ENCODE peak calls at places on chromosomes 13 and 19, in six cellular contexts. One of them, this sample, is unnamed.

GRCh38 chr19:46745521-46746280 is at the start of gene FKRP:
- DNase-seq in NCI-H187: no peak
- DNase-seq in WTC11: peak; percentile 47
- DNase-seq in AG20443: peak; percentile 74
- DNase-seq in effector memory CD4-positive, alpha-beta T cell: peak; percentile 18
- DNase-seq in T-helper 1 cell: peak; percentile 17
- DNase-seq in this sample: peak; percentile 22

GRCh38 chr19:49340069-49340864 is 5.1 kb downstream of the CD37 start:
- DNase-seq in NCI-H187: peak; percentile 28
- DNase-seq in WTC11: peak; percentile 60
- DNase-seq in AG20443: peak; percentile 61
- DNase-seq in effector memory CD4-positive, alpha-beta T cell: no peak
- DNase-seq in T-helper 1 cell: no peak
- DNase-seq in this sample: no peak

GRCh38 chr19:52296400-52296772 is 583 bp upstream of the ZNF480 start:
- DNase-seq in NCI-H187: no peak
- DNase-seq in WTC11: no peak
- DNase-seq in AG20443: peak; percentile 17
- DNase-seq in effector memory CD4-positive, alpha-beta T cell: no peak
- DNase-seq in T-helper 1 cell: no peak
- DNase-seq in this sample: no peak

GRCh38 chr13:105814219-105814901 is 721.1 kb downstream of the EFNB2 start:
- DNase-seq in NCI-H187: no peak
- DNase-seq in WTC11: no peak
- DNase-seq in AG20443: no peak
- DNase-seq in effector memory CD4-positive, alpha-beta T cell: no peak
- DNase-seq in T-helper 1 cell: no peak
- DNase-seq in this sample: no peak

GRCh38 chr13:34942732-34943674 is 933 bp downstream of the NBEA start:
- DNase-seq in NCI-H187: peak; percentile 17
- DNase-seq in WTC11: peak; percentile 61
- DNase-seq in AG20443: peak; percentile 45
- DNase-seq in effector memory CD4-positive, alpha-beta T cell: no peak
- DNase-seq in T-helper 1 cell: no peak
- DNase-seq in this sample: no peak

GRCh38 chr19:44725684-44726083 is 22.8 kb upstream of the BCL3 start:
- DNase-seq in NCI-H187: no peak
- DNase-seq in WTC11: no peak
- DNase-seq in AG20443: no peak
- DNase-seq in effector memory CD4-positive, alpha-beta T cell: no peak
- DNase-seq in T-helper 1 cell: no peak
- DNase-seq in this sample: no peak

GRCh38 chr13:36888645-36889044 is 31.4 kb downstream of the SMAD9 start:
- DNase-seq in NCI-H187: no peak
- DNase-seq in WTC11: no peak
- DNase-seq in AG20443: no peak
- DNase-seq in effector memory CD4-positive, alpha-beta T cell: no peak
- DNase-seq in T-helper 1 cell: no peak
- DNase-seq in this sample: no peak

GRCh38 chr13:111451402-111451801 is 131.0 kb downstream of the TEX29 start:
- DNase-seq in NCI-H187: no peak
- DNase-seq in WTC11: no peak
- DNase-seq in AG20443: no peak
- DNase-seq in effector memory CD4-positive, alpha-beta T cell: no peak
- DNase-seq in T-helper 1 cell: no peak
- DNase-seq in this sample: no peak

GRCh38 chr13:19179916-19180315 is 1.7 kb downstream of the TUBA3C start:
- DNase-seq in NCI-H187: no peak
- DNase-seq in WTC11: no peak
- DNase-seq in AG20443: no peak
- DNase-seq in effector memory CD4-positive, alpha-beta T cell: no peak
- DNase-seq in T-helper 1 cell: no peak
- DNase-seq in this sample: no peak

GRCh38 chr13:44013666-44014291 is 134.1 kb downstream of the LACC1 start:
- DNase-seq in NCI-H187: no peak
- DNase-seq in WTC11: no peak
- DNase-seq in AG20443: peak; percentile 38
- DNase-seq in effector memory CD4-positive, alpha-beta T cell: no peak
- DNase-seq in T-helper 1 cell: no peak
- DNase-seq in this sample: no peak